ENCODE peak calls at places on chromosomes 16 and 17, in six cellular contexts. A is nucleus accumbens; N is heart right ventricle; X is naive thymus-derived CD8-positive, alpha-beta T cell; B is neural progenitor cell; Q is AG04450. Y is an unnamed sample.

GRCh38 chr17:6997171-6997570 is 1.3 kb downstream of the ALOX12 start:
- DNase-seq in A (no peak), N (no peak), X (no peak), B (no peak), Q (no peak), Y (no peak)

GRCh38 chr17:51805765-51806164 is 352.7 kb downstream of the CA10 start:
- DNase-seq in A (no peak), N (no peak), X (no peak), B (no peak), Q (no peak), Y (no peak)

GRCh38 chr16:22141746-22142145 is 20.6 kb upstream of the SDR42E2 start:
- DNase-seq in A (no peak), N (no peak), X (no peak), B (peak), Q (no peak), Y (no peak)

GRCh38 chr16:70579248-70579647 is 55.6 kb downstream of the SF3B3 start:
- DNase-seq in A (no peak), N (no peak), X (no peak), B (no peak), Q (no peak), Y (no peak)

GRCh38 chr17:67258836-67259468 is 14.0 kb upstream of the HELZ start:
- DNase-seq in A (no peak), N (no peak), X (no peak), B (no peak), Q (no peak), Y (peak)

GRCh38 chr17:8366231-8366630 is 10.3 kb downstream of the KRABD2 start:
- DNase-seq in A (no peak), N (no peak), X (no peak), B (no peak), Q (peak), Y (no peak)

GRCh38 chr17:80219777-80220708 is at the start of the genes SGSH and SLC26A11:
- DNase-seq in A (peak), N (peak), X (peak), B (peak), Q (no peak), Y (peak)

GRCh38 chr16:28090646-28091377 is 27.3 kb upstream of the GSG1L start:
- DNase-seq in A (no peak), N (no peak), X (no peak), B (peak), Q (no peak), Y (no peak)

GRCh38 chr16:58510776-58511628 is 4.3 kb upstream of the SETD6 start:
- DNase-seq in A (no peak), N (no peak), X (no peak), B (no peak), Q (no peak), Y (peak)

GRCh38 chr16:28491080-28491969 is 549 bp downstream of the CLN3 start:
- DNase-seq in A (no peak), N (peak), X (no peak), B (peak), Q (no peak), Y (peak)

GRCh38 chr16:621526-622105 is 9.2 kb upstream of the WFIKKN1 start:
- DNase-seq in A (peak), N (no peak), X (no peak), B (no peak), Q (no peak), Y (no peak)

GRCh38 chr16:85528528-85529387 is 84.4 kb upstream of the GSE1 start:
- DNase-seq in A (no peak), N (no peak), X (no peak), B (no peak), Q (no peak), Y (no peak)

GRCh38 chr17:38751803-38752118 is 780 bp upstream of the PSMB3 start:
- DNase-seq in A (peak), N (peak), X (peak), B (peak), Q (peak), Y (peak)

GRCh38 chr16:2821483-2822157 is 4.6 kb downstream of the PRSS21 start:
- DNase-seq in A (no peak), N (no peak), X (no peak), B (no peak), Q (no peak), Y (no peak)